ENCODE peak calls at places on chromosomes 4 and X, in ten cellular contexts. S, F, U, E, G, W, R, M, L and D are unnamed samples.

GRCh38 chrX:51798701-51799100 is 55.5 kb downstream of the GSPT2 start:
- DNase-seq in S (no peak), F (no peak), U (no peak), E (no peak), G (no peak), W (no peak), R (no peak), M (no peak), L (no peak), D (no peak)

GRCh38 chrX:66914082-66914481 is 275.2 kb upstream of the EDA2R start:
- DNase-seq in S (peak), F (no peak), U (no peak), E (no peak), G (peak), W (peak), R (no peak), M (no peak), L (no peak), D (no peak)

GRCh38 chr4:118865091-118865708 is 23.5 kb upstream of the SYNPO2 start:
- DNase-seq in S (peak), F (no peak), U (no peak), E (peak), G (peak), W (peak), R (no peak), M (peak), L (peak), D (no peak)

GRCh38 chr4:74934016-74934821 is 1.3 kb downstream of the PARM1 start:
- DNase-seq in S (peak), F (no peak), U (no peak), E (peak), G (peak), W (peak), R (no peak), M (no peak), L (peak), D (no peak)

GRCh38 chr4:112381996-112382692 is 85.0 kb downstream of the ALPK1 start:
- DNase-seq in S (no peak), F (no peak), U (no peak), E (no peak), G (no peak), W (no peak), R (no peak), M (no peak), L (no peak), D (no peak)

GRCh38 chrX:18674788-18675735 is 3.2 kb upstream of the RS1 start:
- DNase-seq in S (peak), F (peak), U (peak), E (peak), G (peak), W (peak), R (peak), M (peak), L (peak), D (peak)

GRCh38 chr4:39043697-39044363 is 11.6 kb upstream of the TMEM156 start:
- DNase-seq in S (no peak), F (no peak), U (no peak), E (no peak), G (peak), W (peak), R (no peak), M (peak), L (peak), D (no peak)

GRCh38 chr4:121765368-121765705 is 373 bp upstream of the SMIM43 start:
- DNase-seq in S (no peak), F (no peak), U (no peak), E (no peak), G (no peak), W (no peak), R (no peak), M (no peak), L (no peak), D (no peak)

GRCh38 chrX:70998402-70999027 is 67.6 kb upstream of the SLC7A3 start:
- DNase-seq in S (no peak), F (no peak), U (peak), E (peak), G (peak), W (peak), R (no peak), M (no peak), L (peak), D (no peak)

GRCh38 chr4:187128971-187129370 is 405.3 kb upstream of the FAT1 start:
- DNase-seq in S (no peak), F (no peak), U (no peak), E (no peak), G (peak), W (peak), R (no peak), M (no peak), L (peak), D (no peak)

GRCh38 chr4:109432676-109433075 is 939 bp upstream of the SEC24B start:
- DNase-seq in S (no peak), F (no peak), U (peak), E (no peak), G (peak), W (peak), R (no peak), M (no peak), L (peak), D (no peak)

GRCh38 chr4:6972911-6973310 is 63.3 kb downstream of the TBC1D14 start:
- DNase-seq in S (no peak), F (no peak), U (no peak), E (no peak), G (no peak), W (no peak), R (no peak), M (no peak), L (no peak), D (no peak)

GRCh38 chrX:1502853-1503252 is 34.1 kb downstream of the P2RY8 start:
- DNase-seq in S (no peak), F (no peak), U (no peak), E (no peak), G (no peak), W (no peak), R (no peak), M (no peak), L (no peak), D (peak)

GRCh38 chr4:17647927-17648326 is 33.5 kb downstream of the MED28 start:
- DNase-seq in S (no peak), F (peak), U (no peak), E (no peak), G (no peak), W (no peak), R (no peak), M (no peak), L (no peak), D (no peak)

GRCh38 chr4:19455196-19455595 is 796.5 kb upstream of the SLIT2 start:
- DNase-seq in S (no peak), F (no peak), U (no peak), E (no peak), G (no peak), W (no peak), R (no peak), M (no peak), L (no peak), D (no peak)

GRCh38 chrX:148499638-148500427 is 584 bp upstream of the AFF2 start:
- DNase-seq in S (no peak), F (no peak), U (no peak), E (no peak), G (no peak), W (no peak), R (no peak), M (no peak), L (no peak), D (no peak)

GRCh38 chrX:323721-324628 is 5.4 kb upstream of the GTPBP6 start:
- DNase-seq in S (no peak), F (no peak), U (peak), E (peak), G (peak), W (peak), R (no peak), M (no peak), L (peak), D (no peak)

GRCh38 chrX:150649096-150649870 is 43.9 kb upstream of the MTMR1 start:
- DNase-seq in S (no peak), F (no peak), U (no peak), E (no peak), G (peak), W (peak), R (no peak), M (no peak), L (peak), D (no peak)

GRCh38 chr4:147958459-147959065 is 226.7 kb downstream of the ARHGAP10 start:
- DNase-seq in S (no peak), F (no peak), U (no peak), E (no peak), G (no peak), W (no peak), R (no peak), M (no peak), L (no peak), D (no peak)

GRCh38 chr4:148007303-148007702 is 275.4 kb downstream of the ARHGAP10 start:
- DNase-seq in S (no peak), F (no peak), U (peak), E (no peak), G (peak), W (peak), R (no peak), M (no peak), L (peak), D (peak)

GRCh38 chr4:99763635-99764101 is 53.0 kb upstream of the DAPP1 start:
- DNase-seq in S (peak), F (no peak), U (peak), E (no peak), G (peak), W (peak), R (no peak), M (no peak), L (peak), D (no peak)

GRCh38 chr4:142585411-142585810 is 260.7 kb downstream of the INPP4B start:
- DNase-seq in S (no peak), F (no peak), U (no peak), E (no peak), G (no peak), W (peak), R (no peak), M (no peak), L (no peak), D (no peak)

GRCh38 chr4:123304151-123305021 is 92.2 kb upstream of the SPRY1 start:
- DNase-seq in S (no peak), F (no peak), U (no peak), E (peak), G (no peak), W (no peak), R (no peak), M (no peak), L (no peak), D (no peak)

GRCh38 chr4:54229631-54230478 is 762 bp downstream of the PDGFRA start:
- DNase-seq in S (no peak), F (no peak), U (no peak), E (peak), G (no peak), W (peak), R (no peak), M (no peak), L (peak), D (no peak)

GRCh38 chr4:14368391-14368790 is 633.9 kb upstream of the CPEB2 start:
- DNase-seq in S (no peak), F (no peak), U (no peak), E (no peak), G (no peak), W (no peak), R (no peak), M (no peak), L (no peak), D (no peak)

GRCh38 chr4:27217261-27217769 is 356.7 kb downstream of the STIM2 start:
- DNase-seq in S (no peak), F (no peak), U (peak), E (no peak), G (peak), W (peak), R (no peak), M (no peak), L (peak), D (no peak)

GRCh38 chrX:43703211-43703791 is 47.2 kb downstream of the MAOA start:
- DNase-seq in S (no peak), F (no peak), U (no peak), E (no peak), G (peak), W (peak), R (no peak), M (no peak), L (peak), D (no peak)

GRCh38 chrX:13250831-13251612 is 68.8 kb downstream of the ATXN3L start:
- DNase-seq in S (no peak), F (peak), U (peak), E (no peak), G (no peak), W (peak), R (no peak), M (no peak), L (peak), D (no peak)

GRCh38 chr4:136741468-136741867 is 790.8 kb downstream of the PCDH18 start:
- DNase-seq in S (no peak), F (no peak), U (no peak), E (no peak), G (no peak), W (peak), R (no peak), M (no peak), L (peak), D (no peak)